ENCODE peak calls at places on chromosomes 16 and 17, in eight cellular contexts. Y is IMR-90, F is GM23338, T is K562, L is SK-N-SH, H is GM12878, O is endothelial cell of umbilical vein, U is osteoblast. N is an unnamed sample.

GRCh38 chr16:66750279-66751134 is 902 bp downstream of the DYNC1LI2 start:
- DNase-seq in Y (no peak), F (no peak), T (no peak), L (no peak), H (no peak), O (no peak), U (peak), N (peak)

GRCh38 chr17:8922451-8922850 is 43.1 kb downstream of the PIK3R5 start:
- DNase-seq in Y (peak), F (no peak), T (no peak), L (no peak), H (no peak), O (no peak), U (peak), N (no peak)

GRCh38 chr17:3569534-3570137 is 12.0 kb upstream of the TRPV3 start:
- DNase-seq in Y (no peak), F (no peak), T (no peak), L (no peak), H (no peak), O (no peak), U (peak), N (no peak)

GRCh38 chr17:61414141-61414935 is 14.7 kb downstream of the TBX2 start:
- DNase-seq in Y (no peak), F (no peak), T (no peak), L (peak), H (no peak), O (no peak), U (peak), N (no peak)

GRCh38 chr16:56617212-56618085 is 8.1 kb upstream of the MT1E start:
- DNase-seq in Y (peak), F (peak), T (no peak), L (no peak), H (no peak), O (no peak), U (peak), N (no peak)

GRCh38 chr16:50917941-50918340 is 176.1 kb downstream of the CYLD start:
- DNase-seq in Y (no peak), F (no peak), T (no peak), L (no peak), H (no peak), O (no peak), U (no peak), N (no peak)

GRCh38 chr17:5526821-5527598 is 40.6 kb downstream of the MIS12 start:
- DNase-seq in Y (peak), F (no peak), T (peak), L (peak), H (no peak), O (peak), U (peak), N (no peak)

GRCh38 chr17:45904886-45905285 is 10.5 kb downstream of the MAPT start:
- DNase-seq in Y (no peak), F (peak), T (no peak), L (no peak), H (no peak), O (no peak), U (no peak), N (no peak)

GRCh38 chr16:369866-370436 is 387 bp downstream of the MRPL28 start:
- DNase-seq in Y (no peak), F (peak), T (no peak), L (peak), H (no peak), O (no peak), U (peak), N (no peak)

GRCh38 chr16:77499373-77500285 is 64.8 kb upstream of the ADAMTS18 start:
- DNase-seq in Y (no peak), F (no peak), T (no peak), L (no peak), H (no peak), O (peak), U (peak), N (no peak)

GRCh38 chr17:27360507-27360906 is 66.6 kb downstream of the WSB1 start:
- DNase-seq in Y (no peak), F (no peak), T (no peak), L (no peak), H (no peak), O (no peak), U (no peak), N (no peak)

GRCh38 chr17:68955181-68955841 is at the start of gene ABCA8:
- DNase-seq in Y (peak), F (no peak), T (no peak), L (no peak), H (no peak), O (peak), U (no peak), N (no peak)

GRCh38 chr17:40113961-40114272 is 7.9 kb upstream of the MSL1 start:
- DNase-seq in Y (peak), F (no peak), T (no peak), L (no peak), H (no peak), O (no peak), U (no peak), N (no peak)

GRCh38 chr16:4240624-4241023 is 1.3 kb downstream of the SRL start:
- DNase-seq in Y (no peak), F (peak), T (no peak), L (peak), H (no peak), O (no peak), U (no peak), N (no peak)

GRCh38 chr17:73172252-73172651 is 7.4 kb downstream of the SSTR2 start:
- DNase-seq in Y (no peak), F (no peak), T (no peak), L (no peak), H (no peak), O (no peak), U (no peak), N (no peak)

GRCh38 chr16:15487336-15488284 is 53.2 kb downstream of the BMERB1 start:
- DNase-seq in Y (no peak), F (no peak), T (no peak), L (no peak), H (no peak), O (no peak), U (no peak), N (no peak)

GRCh38 chr17:13920413-13920812 is 148.9 kb upstream of the COX10 start:
- DNase-seq in Y (no peak), F (no peak), T (no peak), L (no peak), H (no peak), O (no peak), U (no peak), N (peak)

GRCh38 chr16:69270831-69271230 is 40.3 kb upstream of the VPS4A start:
- DNase-seq in Y (peak), F (no peak), T (no peak), L (no peak), H (no peak), O (no peak), U (no peak), N (no peak)

GRCh38 chr17:74190154-74190553 is 13.3 kb upstream of the RPL38 start:
- DNase-seq in Y (peak), F (peak), T (peak), L (peak), H (no peak), O (peak), U (no peak), N (peak)

GRCh38 chr16:4548124-4548523 is 8.0 kb upstream of the C16orf96 start:
- DNase-seq in Y (no peak), F (no peak), T (peak), L (no peak), H (no peak), O (no peak), U (peak), N (peak)

GRCh38 chr16:64738321-64738960 is 383.4 kb downstream of the CDH11 start:
- DNase-seq in Y (peak), F (no peak), T (no peak), L (no peak), H (no peak), O (no peak), U (peak), N (no peak)

GRCh38 chr16:67349172-67349571 is 22.6 kb downstream of the LRRC36 start:
- DNase-seq in Y (peak), F (peak), T (peak), L (peak), H (no peak), O (peak), U (no peak), N (peak)

DNA sequence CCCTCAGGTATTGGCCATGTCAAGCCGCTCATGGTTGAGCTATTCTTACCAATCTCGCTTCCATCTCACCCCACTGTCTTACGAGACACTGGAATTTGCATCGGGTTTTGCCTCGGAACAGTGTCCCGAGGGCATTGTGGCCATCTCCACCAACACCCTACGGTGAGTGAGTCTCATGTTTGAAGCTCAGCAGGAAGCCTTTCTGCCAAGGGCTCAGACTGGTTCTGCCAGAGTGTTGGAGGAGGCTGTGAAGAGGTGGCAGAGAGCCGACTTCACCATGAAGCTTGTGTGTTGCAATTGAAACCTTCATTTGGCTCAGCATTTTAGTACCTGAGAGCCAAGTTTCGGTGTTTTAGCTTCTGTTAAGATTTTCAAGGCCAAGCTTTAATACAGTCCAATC is 38.0 kb downstream of the SF3B3 start:
- DNase-seq in Y (no peak), F (no peak), T (no peak), L (no peak), H (no peak), O (no peak), U (no peak), N (no peak)
- H2AFZ ChIP-seq in Y (no peak), F (no peak), T (no peak), L (no peak), H (no peak), O (no peak), U (no peak), N (no peak)

DNA sequence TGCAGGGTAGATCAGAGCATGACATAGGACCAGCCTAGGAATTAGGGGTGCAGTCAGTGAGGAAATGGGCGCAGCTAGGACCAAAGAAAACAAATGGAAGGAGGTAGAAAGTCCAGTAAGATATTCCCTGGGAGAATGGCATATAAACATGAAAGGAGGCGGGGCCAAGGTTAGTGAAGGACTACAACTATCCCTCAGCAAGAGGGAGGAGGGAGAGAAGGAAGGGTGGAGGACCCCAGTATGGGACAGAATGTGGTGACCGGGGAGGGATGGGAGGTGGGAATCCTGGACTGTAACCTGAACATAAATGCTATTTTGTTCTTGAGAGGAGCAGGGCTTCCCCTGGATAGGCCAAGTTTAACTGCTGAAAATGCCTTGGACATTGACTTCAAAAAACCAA is 22.8 kb downstream of the ITGB3 start:
- DNase-seq in Y (no peak), F (no peak), T (no peak), L (no peak), H (no peak), O (no peak), U (no peak), N (no peak)
- H2AFZ ChIP-seq in Y (peak), F (peak), T (peak), L (no peak), H (no peak), O (no peak), U (peak), N (no peak)

DNA sequence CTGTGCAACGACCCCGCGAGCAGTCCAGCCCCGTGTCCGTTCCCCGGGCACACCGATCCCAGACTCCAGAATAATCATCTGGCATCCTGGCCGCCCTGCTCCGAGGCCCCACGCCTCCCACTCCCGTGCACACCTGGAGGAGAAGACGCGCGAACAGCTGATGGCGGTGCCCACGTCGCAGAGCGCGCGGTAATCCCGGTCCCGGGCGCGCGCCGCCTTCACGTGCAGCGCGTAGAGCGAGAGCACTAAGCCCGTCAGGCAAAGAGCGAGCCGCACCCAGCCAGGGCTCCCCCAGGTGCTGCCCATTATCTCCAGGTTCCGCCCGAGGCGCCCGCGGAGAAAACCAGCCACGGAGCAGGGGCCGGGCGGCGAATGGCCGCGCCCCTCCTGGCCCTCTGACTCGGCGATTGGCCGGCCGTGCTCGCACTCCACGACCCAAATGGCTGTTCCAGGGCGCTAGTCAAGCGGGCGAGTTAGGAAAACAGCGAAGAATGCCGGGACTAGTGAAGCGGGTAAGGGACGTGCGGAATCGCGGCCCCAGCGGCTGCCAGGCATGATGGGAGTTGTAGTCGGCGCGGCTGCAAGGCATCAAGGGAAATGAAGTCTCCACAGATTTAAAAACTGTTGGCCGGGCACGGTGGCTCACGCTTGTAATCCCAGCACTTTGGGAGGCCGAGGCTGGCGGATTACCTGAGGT is at the start of gene VKORC1:
- DNase-seq in Y (peak), F (peak), T (peak), L (peak), H (peak), O (peak), U (peak), N (peak)
- H2AFZ ChIP-seq in Y (peak), F (peak), T (peak), L (peak), H (peak), O (peak), U (peak), N (peak)

DNA sequence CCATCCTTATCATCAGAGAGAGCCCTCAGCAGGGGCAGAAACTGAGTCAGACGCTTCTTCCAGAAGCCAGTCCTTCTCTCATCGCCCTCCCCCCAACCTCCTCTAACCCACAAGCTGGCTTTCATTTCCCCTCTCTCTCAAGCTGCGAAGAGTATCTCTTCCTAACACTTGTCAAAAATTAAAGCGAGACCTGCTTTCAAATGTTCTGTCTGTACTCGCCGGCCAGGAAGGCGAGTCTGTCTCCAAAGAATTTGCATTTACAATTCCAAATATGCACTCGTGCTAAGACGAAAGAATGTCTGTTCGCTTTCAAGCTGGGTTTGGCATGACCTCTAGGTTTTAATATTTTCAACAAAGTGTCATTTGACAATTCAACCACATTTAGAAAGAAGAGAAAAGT is 140.4 kb downstream of the RGS9 start:
- DNase-seq in Y (peak), F (no peak), T (no peak), L (no peak), H (no peak), O (no peak), U (no peak), N (no peak)
- H2AFZ ChIP-seq in Y (peak), F (peak), T (no peak), L (no peak), H (no peak), O (no peak), U (no peak), N (no peak)

DNA sequence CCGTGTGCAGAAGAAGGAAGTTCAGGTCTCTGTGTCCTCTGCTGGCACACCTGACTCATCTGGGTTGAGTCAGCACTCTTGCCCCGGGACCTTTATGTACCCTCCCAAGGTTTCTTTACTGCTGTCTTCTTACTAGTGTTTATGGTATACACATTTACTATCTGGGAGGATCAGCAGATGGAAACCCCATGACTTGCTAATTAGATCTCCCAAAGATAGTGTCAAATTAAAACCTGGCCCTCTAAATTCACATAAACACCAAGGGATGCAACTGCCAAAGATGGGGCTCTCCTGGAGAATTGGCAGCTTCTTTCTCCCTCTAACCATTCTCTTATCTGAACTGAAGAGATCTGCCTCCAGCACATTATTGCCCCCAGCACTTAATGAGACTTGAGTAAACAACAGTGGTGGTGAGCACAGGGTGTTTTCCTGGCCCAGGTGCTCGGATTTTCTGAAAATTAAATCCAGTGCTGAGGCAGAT is 718.1 kb upstream of the SOX9 start:
- DNase-seq in Y (no peak), F (no peak), T (no peak), L (peak), H (no peak), O (no peak), U (no peak), N (no peak)
- H2AFZ ChIP-seq in Y (peak), F (peak), T (no peak), L (no peak), H (no peak), O (no peak), U (no peak), N (no peak)

GRCh38 chr17:82650723-82651122 is 2.5 kb upstream of the WDR45B start:
- DNase-seq in Y (no peak), F (no peak), T (no peak), L (no peak), H (no peak), O (no peak), U (peak), N (no peak)

GRCh38 chr17:82647593-82648164 is 565 bp downstream of the WDR45B start:
- DNase-seq in Y (no peak), F (peak), T (peak), L (peak), H (no peak), O (peak), U (peak), N (peak)

GRCh38 chr17:82649501-82650261 is 1.4 kb upstream of the WDR45B start:
- DNase-seq in Y (no peak), F (no peak), T (no peak), L (no peak), H (no peak), O (no peak), U (peak), N (no peak)

GRCh38 chr17:82648165-82648668 is at the start of gene WDR45B:
- DNase-seq in Y (peak), F (peak), T (peak), L (peak), H (peak), O (peak), U (peak), N (peak)

GRCh38 chr17:82648761-82649474 is 674 bp upstream of the WDR45B start:
- DNase-seq in Y (no peak), F (peak), T (peak), L (peak), H (no peak), O (no peak), U (peak), N (no peak)
- H2AFZ ChIP-seq in Y (peak), F (no peak), T (peak), L (peak), H (peak), O (peak), U (peak), N (no peak)

GRCh38 chr16:73051216-73051615 is 3.3 kb upstream of the ZFHX3 start:
- DNase-seq in Y (no peak), F (no peak), T (no peak), L (no peak), H (no peak), O (no peak), U (no peak), N (no peak)
- H2AFZ ChIP-seq in Y (peak), F (no peak), T (no peak), L (no peak), H (no peak), O (no peak), U (no peak), N (no peak)

DNA sequence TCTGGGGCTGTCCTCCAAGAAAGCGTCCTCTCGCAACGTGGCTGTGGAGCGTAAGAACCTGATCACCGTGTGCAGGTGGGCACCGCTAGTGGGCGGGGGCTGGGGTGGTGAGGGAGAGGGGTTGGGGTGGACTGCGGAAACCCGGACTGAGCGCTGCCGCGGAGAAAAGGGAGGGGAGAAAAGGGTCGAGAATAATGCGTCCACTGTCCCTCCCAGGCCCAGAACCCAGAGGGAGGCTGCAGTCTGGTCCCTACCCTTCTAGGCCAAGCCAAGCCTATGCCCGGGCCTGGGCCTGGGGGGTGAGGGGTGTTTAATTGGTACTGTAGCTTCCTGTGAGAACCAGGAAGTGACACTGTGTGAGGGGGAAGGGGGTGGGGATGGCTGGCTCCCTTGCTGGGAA is 464 bp downstream of the RUNDC3A start:
- DNase-seq in Y (no peak), F (no peak), T (no peak), L (peak), H (no peak), O (no peak), U (peak), N (no peak)
- H2AFZ ChIP-seq in Y (no peak), F (peak), T (no peak), L (no peak), H (no peak), O (no peak), U (no peak), N (no peak)

N was measured in Karpas-422.